ENCODE peak calls at places on chromosomes 16 and 17, in eight cellular contexts. F is esophagus muscularis mucosa; H is effector memory CD4-positive, alpha-beta T cell; K is gastrocnemius medialis; Y is CD8-positive, alpha-beta T cell; Z is astrocyte of the spinal cord; J is ascending aorta; T is breast epithelium. Q is an unnamed sample.
A peak's percentile ranks its signal among the peaks of the same experiment; 100 is the strongest.

GRCh38 chr16:54873081-54873480 is 57.6 kb upstream of the IRX5 start:
- DNase-seq in H (no peak), T (no peak), K (no peak), F (no peak), J (no peak), Z (peak; percentile 56), Y (no peak), Q (no peak)

GRCh38 chr17:73166731-73167581 is 2.1 kb downstream of the SSTR2 start:
- DNase-seq in J (no peak), Y (no peak), K (no peak), Z (no peak), T (no peak), F (no peak), H (no peak), Q (peak; percentile 32)

GRCh38 chr17:80791758-80792284 is 199.8 kb upstream of the CHMP6 start:
- DNase-seq in J (peak; percentile 50), H (no peak), T (no peak), Y (peak; percentile 44), K (peak; percentile 92), F (no peak), Z (peak; percentile 96), Q (no peak)

GRCh38 chr17:63718981-63719380 is 19.1 kb upstream of the LIMD2 start:
- DNase-seq in J (no peak), Y (no peak), T (no peak), F (no peak), Z (peak; percentile 25), H (no peak), K (no peak), Q (no peak)

GRCh38 chr17:64974750-64975317 is 55.6 kb upstream of the LRRC37A3 start:
- DNase-seq in T (no peak), F (no peak), Z (no peak), H (no peak), K (no peak), J (no peak), Y (no peak), Q (no peak)

GRCh38 chr16:81405702-81406113 is 38.9 kb upstream of the CMIP start:
- DNase-seq in T (peak; percentile 35), F (no peak), J (no peak), Z (peak; percentile 93), H (no peak), K (no peak), Y (no peak), Q (no peak)

GRCh38 chr16:49675417-49675816 is 180.5 kb downstream of the ZNF423 start:
- DNase-seq in K (no peak), F (no peak), Z (no peak), H (no peak), J (no peak), Y (no peak), T (no peak), Q (no peak)

GRCh38 chr16:70432800-70433455 is 6.0 kb downstream of the ST3GAL2 start:
- DNase-seq in Y (no peak), H (no peak), K (no peak), F (no peak), Z (no peak), T (no peak), J (no peak), Q (no peak)

GRCh38 chr17:36590082-36590481 is 1.6 kb upstream of the DHRS11 start:
- DNase-seq in J (no peak), H (no peak), K (no peak), F (no peak), Y (no peak), T (no peak), Z (peak; percentile 33), Q (peak; percentile 93)

GRCh38 chr17:43378766-43379165 is 20.0 kb upstream of the ARL4D start:
- DNase-seq in F (no peak), H (no peak), J (no peak), Z (no peak), Y (no peak), K (no peak), T (no peak), Q (no peak)

GRCh38 chr16:2208308-2208707 is 2.4 kb downstream of the BRICD5 start:
- DNase-seq in H (no peak), F (no peak), Z (no peak), T (no peak), Y (no peak), K (no peak), J (no peak), Q (no peak)

GRCh38 chr17:20092973-20093626 is 83.9 kb downstream of the SPECC1 start:
- DNase-seq in T (no peak), K (no peak), Y (no peak), Z (no peak), H (no peak), F (no peak), J (no peak), Q (no peak)

GRCh38 chr17:27846042-27846655 is 45.8 kb upstream of the NOS2 start:
- DNase-seq in K (no peak), Y (peak; percentile 43), H (no peak), Z (no peak), J (no peak), F (no peak), T (no peak), Q (peak; percentile 94)

GRCh38 chr16:85602831-85603755 is 10.0 kb upstream of the GSE1 start:
- DNase-seq in Z (no peak), Y (no peak), J (no peak), T (no peak), K (no peak), H (no peak), F (no peak), Q (no peak)

GRCh38 chr16:46885960-46886763 is 2.0 kb downstream of the GPT2 start:
- DNase-seq in H (no peak), J (peak; percentile 13), F (no peak), K (peak; percentile 70), T (no peak), Y (no peak), Z (peak; percentile 57), Q (no peak)
- H3K4me3 ChIP-seq in H (no peak overlapping the region), J (no peak overlapping the region), F (no peak overlapping the region), K (peak overlapping the region; percentile 75), T (peak overlapping the region; percentile 85), Y (no peak overlapping the region), Z (peak overlapping the region; percentile 22), Q (no peak overlapping the region)

DNA sequence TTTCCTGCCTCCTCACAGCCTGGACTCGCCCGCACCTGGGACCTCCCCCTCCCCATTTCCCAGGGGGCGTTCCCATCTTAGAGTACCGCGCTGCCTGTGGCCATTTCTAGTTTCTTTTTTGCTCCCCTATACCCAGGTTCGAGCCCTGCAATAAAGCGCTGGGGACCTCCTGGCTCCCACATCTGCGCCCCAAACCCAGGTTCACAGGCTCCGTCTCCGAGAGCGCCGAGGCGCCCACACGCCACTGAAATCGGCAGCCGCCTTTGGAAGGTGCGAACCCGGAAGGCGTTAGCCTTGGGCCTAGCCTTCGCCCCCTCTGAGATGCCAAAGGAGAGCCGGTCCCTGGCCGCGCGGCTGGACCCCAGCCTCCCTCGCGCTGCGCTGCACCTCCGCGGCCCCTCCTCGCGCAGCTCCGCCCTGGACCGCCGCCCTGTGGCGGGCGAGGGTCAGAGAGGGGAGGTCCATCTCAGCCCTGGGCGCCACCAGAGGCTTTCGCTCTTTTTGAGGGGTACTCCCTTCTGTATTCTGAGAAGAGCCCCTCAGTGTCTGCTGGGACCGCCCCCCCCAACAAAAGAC is 1.8 kb downstream of the KCNJ12 start:
- DNase-seq in K (no peak), H (no peak), J (no peak), T (no peak), F (no peak), Y (no peak), Z (no peak), Q (no peak)
- H3K4me3 ChIP-seq in K (peak overlapping the region; percentile 63), H (peak overlapping the region; percentile 32), J (peak overlapping the region; percentile 67), T (peak overlapping the region; percentile 49), F (peak overlapping the region; percentile 55), Y (no peak overlapping the region), Z (no peak overlapping the region), Q (no peak overlapping the region)

GRCh38 chr16:10577305-10578202 is 2.8 kb downstream of the EMP2 start:
- DNase-seq in Y (no peak), T (no peak), J (no peak), H (no peak), K (peak; percentile 67), F (no peak), Z (no peak), Q (no peak)
- H3K4me3 ChIP-seq in Y (no peak overlapping the region), T (peak overlapping the region; percentile 79), J (peak overlapping the region; percentile 90), H (no peak overlapping the region), K (peak overlapping the region; percentile 82), F (peak overlapping the region; percentile 92), Z (no peak overlapping the region), Q (no peak overlapping the region)

DNA sequence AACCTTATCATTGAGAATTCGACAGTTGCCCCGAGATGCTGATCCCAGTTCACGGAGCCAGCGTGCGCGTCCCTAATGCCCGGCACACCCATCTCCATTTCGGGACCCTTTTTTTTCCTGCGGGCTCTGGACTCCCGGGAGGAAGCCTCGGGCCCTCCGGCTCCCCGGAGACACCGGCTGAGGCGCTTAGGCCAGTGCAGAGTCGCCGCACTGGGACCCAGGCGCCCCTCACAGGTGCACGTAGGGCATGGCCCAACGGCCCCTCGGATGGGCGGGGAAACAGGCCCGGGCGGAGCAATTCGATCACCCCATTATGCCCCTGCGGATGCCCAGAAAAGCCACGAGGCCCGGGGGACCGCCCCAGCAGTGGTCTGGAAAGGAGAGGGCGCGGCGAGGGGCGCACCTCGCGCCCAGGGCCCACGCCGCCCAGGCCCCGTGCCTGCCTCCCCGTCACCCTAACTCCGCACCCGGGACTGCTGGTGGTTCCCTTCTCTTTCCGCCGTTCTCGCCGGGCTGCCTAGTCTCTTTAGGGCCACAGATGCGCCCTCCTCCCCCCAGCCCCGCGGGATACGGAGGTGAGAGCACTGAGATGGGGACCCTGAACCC is 18.5 kb upstream of the ZFHX3 start:
- DNase-seq in T (no peak), K (no peak), F (no peak), H (no peak), Z (no peak), J (no peak), Y (no peak), Q (no peak)
- H3K4me3 ChIP-seq in T (peak overlapping the region; percentile 16), K (peak overlapping the region; percentile 40), F (peak overlapping the region; percentile 36), H (no peak overlapping the region), Z (no peak overlapping the region), J (peak overlapping the region; percentile 88), Y (no peak overlapping the region), Q (no peak overlapping the region)

GRCh38 chr16:31428277-31428597 is at the start of gene COX6A2:
- DNase-seq in F (no peak), H (no peak), T (no peak), K (peak; percentile 84), Y (no peak), J (no peak), Z (no peak), Q (no peak)
- H3K4me3 ChIP-seq in F (peak within 1 kb of the TSS; percentile 53), H (no peak within 1 kb of the TSS), T (peak within 1 kb of the TSS; percentile 55), K (peak within 1 kb of the TSS; percentile 78), Y (no peak within 1 kb of the TSS), J (peak within 1 kb of the TSS; percentile 66), Z (no peak within 1 kb of the TSS), Q (no peak within 1 kb of the TSS)

Q was measured in Jurkat, Clone E6-1.